ENCODE peak calls at places on chromosome 1, in five cellular contexts. One of them, this sample, is unnamed.

GRCh38 chr1:223109581-223110026 is 33.4 kb downstream of the TLR5 start:
- DNase-seq in HepG2: peak; percentile 74
- DNase-seq in IMR-90: no peak
- DNase-seq in cardiac muscle cell: no peak
- DNase-seq in OCI-LY7: no peak
- DNase-seq in this sample: peak; percentile 14

GRCh38 chr1:16013220-16013907 is 4.5 kb downstream of the HSPB7 start:
- DNase-seq in HepG2: peak; percentile 60
- DNase-seq in IMR-90: peak; percentile 70
- DNase-seq in cardiac muscle cell: peak; percentile 90
- DNase-seq in OCI-LY7: no peak
- DNase-seq in this sample: no peak

GRCh38 chr1:48493031-48493430 is 21.0 kb upstream of the SPATA6 start:
- DNase-seq in HepG2: no peak
- DNase-seq in IMR-90: peak; percentile 50
- DNase-seq in cardiac muscle cell: no peak
- DNase-seq in OCI-LY7: no peak
- DNase-seq in this sample: no peak

GRCh38 chr1:167678838-167679237 is 42.9 kb upstream of the MPZL1 start:
- DNase-seq in HepG2: no peak
- DNase-seq in IMR-90: no peak
- DNase-seq in cardiac muscle cell: no peak
- DNase-seq in OCI-LY7: no peak
- DNase-seq in this sample: no peak

GRCh38 chr1:221664253-221664652 is 77.6 kb downstream of the DUSP10 start:
- DNase-seq in HepG2: no peak
- DNase-seq in IMR-90: no peak
- DNase-seq in cardiac muscle cell: no peak
- DNase-seq in OCI-LY7: no peak
- DNase-seq in this sample: no peak

GRCh38 chr1:223142795-223143759 is at the start of gene TLR5:
- DNase-seq in HepG2: no peak
- DNase-seq in IMR-90: peak; percentile 19
- DNase-seq in cardiac muscle cell: peak; percentile 97
- DNase-seq in OCI-LY7: peak; percentile 78
- DNase-seq in this sample: peak; percentile 93

GRCh38 chr1:53349369-53349705 is 21.5 kb upstream of the LRP8 start:
- DNase-seq in HepG2: no peak
- DNase-seq in IMR-90: no peak
- DNase-seq in cardiac muscle cell: no peak
- DNase-seq in OCI-LY7: no peak
- DNase-seq in this sample: no peak

GRCh38 chr1:114111731-114112661 is 41.7 kb downstream of the SYT6 start:
- DNase-seq in HepG2: no peak
- DNase-seq in IMR-90: no peak
- DNase-seq in cardiac muscle cell: no peak
- DNase-seq in OCI-LY7: no peak
- DNase-seq in this sample: no peak

GRCh38 chr1:85321237-85321964 is 45.0 kb upstream of the BCL10 start:
- DNase-seq in HepG2: no peak
- DNase-seq in IMR-90: peak; percentile 75
- DNase-seq in cardiac muscle cell: no peak
- DNase-seq in OCI-LY7: no peak
- DNase-seq in this sample: no peak

GRCh38 chr1:5885471-5886139 is 106.6 kb downstream of the NPHP4 start:
- DNase-seq in HepG2: no peak
- DNase-seq in IMR-90: no peak
- DNase-seq in cardiac muscle cell: no peak
- DNase-seq in OCI-LY7: no peak
- DNase-seq in this sample: no peak

GRCh38 chr1:2252423-2252822 is 24.3 kb downstream of the SKI start:
- DNase-seq in HepG2: no peak
- DNase-seq in IMR-90: no peak
- DNase-seq in cardiac muscle cell: no peak
- DNase-seq in OCI-LY7: no peak
- DNase-seq in this sample: no peak

GRCh38 chr1:208258277-208258676 is 14.1 kb upstream of the PLXNA2 start:
- DNase-seq in HepG2: no peak
- DNase-seq in IMR-90: no peak
- DNase-seq in cardiac muscle cell: no peak
- DNase-seq in OCI-LY7: no peak
- DNase-seq in this sample: no peak

GRCh38 chr1:5271264-5271663 is 616.9 kb downstream of the AJAP1 start:
- DNase-seq in HepG2: no peak
- DNase-seq in IMR-90: no peak
- DNase-seq in cardiac muscle cell: no peak
- DNase-seq in OCI-LY7: no peak
- DNase-seq in this sample: no peak

GRCh38 chr1:172671591-172671990 is 12.7 kb downstream of the FASLG start:
- DNase-seq in HepG2: no peak
- DNase-seq in IMR-90: peak; percentile 55
- DNase-seq in cardiac muscle cell: no peak
- DNase-seq in OCI-LY7: no peak
- DNase-seq in this sample: peak; percentile 55

GRCh38 chr1:54812801-54813478 is 11.8 kb upstream of the TTC22 start:
- DNase-seq in HepG2: no peak
- DNase-seq in IMR-90: no peak
- DNase-seq in cardiac muscle cell: no peak
- DNase-seq in OCI-LY7: no peak
- DNase-seq in this sample: no peak

GRCh38 chr1:165851034-165851658 is 23.7 kb downstream of the UCK2 start:
- DNase-seq in HepG2: no peak
- DNase-seq in IMR-90: peak; percentile 40
- DNase-seq in cardiac muscle cell: no peak
- DNase-seq in OCI-LY7: peak; percentile 44
- DNase-seq in this sample: no peak

GRCh38 chr1:44327679-44328491 is 27.2 kb downstream of the ERI3 start:
- DNase-seq in HepG2: peak; percentile 86
- DNase-seq in IMR-90: peak; percentile 100
- DNase-seq in cardiac muscle cell: no peak
- DNase-seq in OCI-LY7: no peak
- DNase-seq in this sample: peak; percentile 79

GRCh38 chr1:41861509-41862410 is 57.0 kb downstream of the HIVEP3 start:
- DNase-seq in HepG2: no peak
- DNase-seq in IMR-90: no peak
- DNase-seq in cardiac muscle cell: no peak
- DNase-seq in OCI-LY7: no peak
- DNase-seq in this sample: no peak

GRCh38 chr1:41862411-41863221 is 56.1 kb downstream of the HIVEP3 start:
- DNase-seq in HepG2: no peak
- DNase-seq in IMR-90: peak; percentile 91
- DNase-seq in cardiac muscle cell: no peak
- DNase-seq in OCI-LY7: no peak
- DNase-seq in this sample: no peak

GRCh38 chr1:41859686-41860085 is 59.0 kb downstream of the HIVEP3 start:
- DNase-seq in HepG2: no peak
- DNase-seq in IMR-90: no peak
- DNase-seq in cardiac muscle cell: no peak
- DNase-seq in OCI-LY7: no peak
- DNase-seq in this sample: no peak

GRCh38 chr1:41860214-41860613 is 58.5 kb downstream of the HIVEP3 start:
- DNase-seq in HepG2: no peak
- DNase-seq in IMR-90: no peak
- DNase-seq in cardiac muscle cell: no peak
- DNase-seq in OCI-LY7: no peak
- DNase-seq in this sample: no peak

DNA sequence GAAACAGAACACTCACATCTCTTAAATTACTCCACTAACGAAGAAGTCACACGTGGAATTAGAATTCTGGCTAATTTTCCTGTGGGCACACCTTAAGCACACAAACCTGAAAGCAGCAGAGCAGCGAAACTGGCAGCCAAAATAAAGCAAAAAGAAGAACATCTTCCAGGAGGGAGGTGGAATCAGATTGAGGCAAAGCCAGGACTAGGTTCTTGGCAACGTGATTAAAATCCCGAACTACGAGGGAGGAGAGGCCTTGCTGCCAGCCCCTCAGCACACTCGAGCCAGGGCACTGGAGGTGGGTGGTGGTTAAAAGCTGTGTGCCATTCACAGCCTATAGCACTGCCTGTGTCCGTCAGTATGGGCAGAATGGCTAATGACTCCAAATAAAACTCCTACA is 58.0 kb downstream of the HIVEP3 start:
- DNase-seq in HepG2: no peak
- DNase-seq in IMR-90: no peak
- DNase-seq in cardiac muscle cell: no peak
- DNase-seq in OCI-LY7: no peak
- DNase-seq in this sample: no peak
- H3K4me1 ChIP-seq in HepG2: no peaks in the 10 kb centered on the region
- H3K4me1 ChIP-seq in IMR-90: peaks cover 11% of the 10 kb centered on the region
- H3K4me1 ChIP-seq in cardiac muscle cell: no peaks in the 10 kb centered on the region
- H3K4me1 ChIP-seq in OCI-LY7: no peaks in the 10 kb centered on the region
- H3K4me1 ChIP-seq in this sample: no peaks in the 10 kb centered on the region

DNA sequence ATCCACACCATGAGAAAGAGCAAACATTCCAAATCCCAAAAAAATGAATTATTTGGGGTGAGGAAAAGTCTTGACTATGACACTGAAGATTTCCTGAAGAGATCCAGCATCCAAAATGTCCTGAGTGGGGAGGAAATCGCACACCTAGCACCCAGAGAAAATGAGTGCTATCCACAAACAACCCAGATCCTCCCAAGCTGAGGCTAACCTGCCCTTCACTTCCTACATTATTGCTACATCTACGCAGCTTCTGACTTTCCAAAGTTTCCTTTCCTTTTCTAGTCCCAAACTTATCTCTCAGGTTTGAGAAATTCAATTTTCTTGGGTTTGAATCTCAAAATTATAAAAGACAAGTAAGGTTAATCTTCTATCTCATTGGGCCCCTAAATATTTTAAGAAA is 906 bp upstream of the RGS13 start:
- DNase-seq in HepG2: no peak
- DNase-seq in IMR-90: no peak
- DNase-seq in cardiac muscle cell: no peak
- DNase-seq in OCI-LY7: peak; percentile 53
- DNase-seq in this sample: no peak
- H3K4me1 ChIP-seq in HepG2: peaks cover 35% of the 10 kb centered on the region
- H3K4me1 ChIP-seq in IMR-90: peaks cover 9% of the 10 kb centered on the region
- H3K4me1 ChIP-seq in cardiac muscle cell: peaks cover 36% of the 10 kb centered on the region
- H3K4me1 ChIP-seq in OCI-LY7: peaks cover 65% of the 10 kb centered on the region
- H3K4me1 ChIP-seq in this sample: peaks cover 38% of the 10 kb centered on the region

DNA sequence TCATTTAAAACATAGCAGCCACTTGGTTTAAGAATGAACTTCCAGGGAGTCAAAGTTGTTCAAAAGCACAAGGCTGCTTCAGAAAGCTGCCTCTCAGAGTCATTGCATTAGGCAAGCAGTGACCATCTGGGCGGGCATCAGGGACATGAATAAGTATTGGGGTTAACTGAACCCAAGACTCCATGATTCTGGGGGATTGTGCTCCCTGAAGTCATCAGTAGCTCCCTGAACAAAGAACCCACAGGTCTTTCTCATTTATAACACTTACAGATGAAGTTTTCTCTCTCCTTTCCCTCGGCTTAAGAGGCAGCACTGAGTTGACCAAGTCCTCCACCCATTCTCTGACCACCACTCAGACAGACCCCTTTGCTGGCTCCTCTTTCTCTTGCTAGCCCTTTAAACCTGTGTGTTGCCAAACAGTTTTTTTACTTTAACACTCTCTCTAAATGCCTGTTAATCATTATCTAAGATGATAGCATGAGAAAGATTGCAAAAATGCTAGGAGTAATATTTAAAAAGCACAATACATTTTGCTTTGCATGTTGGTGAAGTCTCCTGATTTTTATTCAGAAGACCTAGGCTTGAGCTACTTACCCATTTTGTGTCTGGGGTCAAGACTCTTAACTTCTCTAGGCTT is 77.0 kb upstream of the ARHGAP29 start:
- DNase-seq in HepG2: no peak
- DNase-seq in IMR-90: no peak
- DNase-seq in cardiac muscle cell: no peak
- DNase-seq in OCI-LY7: no peak
- DNase-seq in this sample: no peak
- H3K4me1 ChIP-seq in HepG2: peaks cover 93% of the 10 kb centered on the region
- H3K4me1 ChIP-seq in IMR-90: peaks cover 2% of the 10 kb centered on the region
- H3K4me1 ChIP-seq in cardiac muscle cell: peaks cover 3% of the 10 kb centered on the region
- H3K4me1 ChIP-seq in OCI-LY7: no peaks in the 10 kb centered on the region
- H3K4me1 ChIP-seq in this sample: peaks cover 78% of the 10 kb centered on the region

DNA sequence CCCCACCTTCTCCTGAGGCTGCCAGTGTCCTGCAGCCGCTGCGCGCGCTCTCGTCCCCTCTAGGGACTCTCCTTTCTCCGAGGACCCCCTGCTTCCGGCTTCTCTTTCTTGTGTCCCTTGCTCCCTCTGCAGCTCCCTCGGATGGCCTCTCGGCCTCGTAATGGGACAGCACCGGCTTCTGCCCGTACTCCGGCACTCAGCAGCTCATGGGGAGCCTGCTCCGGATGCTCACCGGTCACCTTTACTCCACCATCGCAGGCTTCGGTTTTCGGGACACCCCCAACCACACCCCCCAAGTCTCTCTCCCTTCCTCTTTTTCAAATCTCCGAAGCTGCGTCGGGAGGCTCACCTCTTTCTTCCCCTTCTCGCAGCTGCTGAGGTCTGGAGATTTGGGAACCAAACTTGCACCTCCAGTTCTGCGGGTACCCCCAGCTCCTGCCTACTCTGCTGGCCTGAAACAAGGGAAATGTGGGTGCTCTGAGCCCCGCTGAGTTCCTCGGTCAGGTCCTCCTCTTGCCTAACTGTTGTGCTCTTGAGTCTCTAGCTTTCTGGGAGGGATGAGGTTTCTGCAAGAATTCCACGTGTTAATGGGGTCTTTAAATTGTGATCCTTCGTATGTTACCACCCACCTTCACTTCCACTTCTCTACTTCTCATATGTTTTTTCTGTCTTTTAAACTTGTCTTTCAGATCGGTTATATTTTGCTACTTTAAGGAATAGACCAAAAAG is 931 bp downstream of the CDC14A start:
- DNase-seq in HepG2: peak; percentile 23
- DNase-seq in IMR-90: no peak
- DNase-seq in cardiac muscle cell: no peak
- DNase-seq in OCI-LY7: peak; percentile 59
- DNase-seq in this sample: peak; percentile 39
- H3K4me1 ChIP-seq in HepG2: peaks cover 44% of the 10 kb centered on the region
- H3K4me1 ChIP-seq in IMR-90: peaks cover 4% of the 10 kb centered on the region
- H3K4me1 ChIP-seq in cardiac muscle cell: peaks cover 24% of the 10 kb centered on the region
- H3K4me1 ChIP-seq in OCI-LY7: peaks cover 24% of the 10 kb centered on the region
- H3K4me1 ChIP-seq in this sample: peaks cover 15% of the 10 kb centered on the region

DNA sequence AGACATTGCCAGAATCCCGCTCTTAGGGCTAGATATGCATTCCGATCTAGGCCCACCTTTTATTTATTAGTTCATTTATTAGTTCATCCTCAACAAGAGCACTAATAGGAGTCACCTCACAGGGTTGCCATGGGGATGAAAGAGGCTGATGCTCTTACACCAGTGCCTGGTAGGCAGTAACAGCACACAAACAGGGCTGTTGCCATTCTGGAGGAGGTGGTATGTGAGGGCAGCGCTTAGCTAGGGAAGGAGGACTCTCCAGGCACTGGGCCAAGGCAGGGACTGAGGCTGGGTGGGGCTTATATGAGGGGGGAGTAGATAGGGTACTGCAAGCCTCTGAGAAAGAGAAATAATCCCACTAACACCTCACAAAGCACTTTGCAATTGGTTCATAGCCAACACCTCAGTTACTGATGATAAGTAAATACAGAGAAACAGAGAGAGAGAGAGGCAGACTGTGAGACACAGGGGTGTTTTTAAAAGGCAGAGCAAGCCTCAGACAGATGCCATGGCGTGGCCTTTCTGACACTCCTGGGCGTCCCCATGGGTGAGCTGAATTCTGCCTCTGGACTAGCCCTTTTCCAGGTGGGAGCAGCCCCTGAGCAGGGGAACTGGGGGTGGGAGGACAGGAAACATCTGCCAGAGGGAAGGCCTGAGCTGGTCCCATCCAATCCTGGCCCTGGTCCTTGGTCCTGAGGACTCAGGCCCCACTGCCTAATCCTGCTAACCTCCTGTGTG is 5.9 kb downstream of the FCGR2A start:
- DNase-seq in HepG2: no peak
- DNase-seq in IMR-90: no peak
- DNase-seq in cardiac muscle cell: no peak
- DNase-seq in OCI-LY7: no peak
- DNase-seq in this sample: no peak
- H3K4me1 ChIP-seq in HepG2: peaks cover 27% of the 10 kb centered on the region
- H3K4me1 ChIP-seq in IMR-90: peaks cover 13% of the 10 kb centered on the region
- H3K4me1 ChIP-seq in cardiac muscle cell: no peaks in the 10 kb centered on the region
- H3K4me1 ChIP-seq in OCI-LY7: no peaks in the 10 kb centered on the region
- H3K4me1 ChIP-seq in this sample: no peaks in the 10 kb centered on the region

This sample was measured in Caco-2.